ENCODE peak calls at places on chromosome 1, in ten cellular contexts. C is heart right ventricle, V is AG10803, P is neural progenitor cell, Y is HFF-Myc, M is IMR-90, Z is endothelial cell, D is HL-60, W is kidney, H is GM13977. T is an unnamed sample.

GRCh38 chr1:18283601-18284385 is 176.2 kb downstream of the IGSF21 start:
- DNase-seq in P (no peak), C (no peak), W (no peak), D (no peak), M (no peak), Y (no peak), H (peak; percentile 71), V (no peak), Z (no peak), T (no peak)

GRCh38 chr1:39973503-39974135 is 18.7 kb downstream of the MFSD2A start:
- DNase-seq in Y (no peak), C (peak; percentile 70), D (peak; percentile 81), Z (peak; percentile 76), W (peak; percentile 85), M (peak; percentile 56), H (peak; percentile 77), P (peak; percentile 82), V (peak; percentile 59), T (peak; percentile 77)

GRCh38 chr1:231630558-231631205 is 4.1 kb downstream of the DISC1 start:
- DNase-seq in W (no peak), Z (no peak), Y (no peak), H (no peak), V (peak; percentile 85), D (no peak), M (peak; percentile 77), C (no peak), P (no peak), T (no peak)

GRCh38 chr1:84348240-84348555 is 46.7 kb downstream of the SAMD13 start:
- DNase-seq in W (no peak), Z (no peak), H (no peak), M (peak; percentile 39), Y (no peak), P (no peak), V (no peak), C (no peak), D (no peak), T (no peak)

GRCh38 chr1:21774835-21775541 is 8.0 kb downstream of the USP48 start:
- DNase-seq in Z (no peak), Y (no peak), H (no peak), C (no peak), V (no peak), W (no peak), M (no peak), D (no peak), P (no peak), T (no peak)

GRCh38 chr1:204288061-204288588 is 71.6 kb downstream of the PLEKHA6 start:
- DNase-seq in C (peak; percentile 75), P (no peak), W (peak; percentile 96), H (no peak), Z (no peak), D (peak; percentile 55), Y (no peak), V (no peak), M (no peak), T (peak; percentile 93)

GRCh38 chr1:77056525-77056924 is 162.7 kb downstream of the PIGK start:
- DNase-seq in M (no peak), Y (no peak), C (no peak), H (no peak), W (no peak), V (peak; percentile 23), Z (no peak), D (no peak), P (no peak), T (no peak)

GRCh38 chr1:206136241-206136640 is 19.1 kb upstream of the AVPR1B start:
- DNase-seq in Z (no peak), H (no peak), V (no peak), C (no peak), W (no peak), D (no peak), M (no peak), Y (no peak), P (no peak), T (no peak)

GRCh38 chr1:44303532-44303931 is 51.5 kb downstream of the ERI3 start:
- DNase-seq in W (no peak), Z (no peak), C (no peak), D (no peak), P (no peak), Y (no peak), M (no peak), H (no peak), V (no peak), T (no peak)

GRCh38 chr1:44302557-44302956 is 52.5 kb downstream of the ERI3 start:
- DNase-seq in Y (no peak), M (no peak), P (no peak), V (no peak), Z (no peak), W (no peak), C (no peak), H (no peak), D (no peak), T (no peak)

GRCh38 chr1:44300882-44301281 is 54.2 kb downstream of the ERI3 start:
- DNase-seq in Y (no peak), V (no peak), C (no peak), M (no peak), P (peak; percentile 69), H (no peak), Z (no peak), D (no peak), W (no peak), T (no peak)

GRCh38 chr1:44310006-44310405 is 45.1 kb downstream of the ERI3 start:
- DNase-seq in H (no peak), M (no peak), W (no peak), V (no peak), Z (no peak), D (no peak), C (no peak), Y (no peak), P (no peak), T (no peak)

DNA sequence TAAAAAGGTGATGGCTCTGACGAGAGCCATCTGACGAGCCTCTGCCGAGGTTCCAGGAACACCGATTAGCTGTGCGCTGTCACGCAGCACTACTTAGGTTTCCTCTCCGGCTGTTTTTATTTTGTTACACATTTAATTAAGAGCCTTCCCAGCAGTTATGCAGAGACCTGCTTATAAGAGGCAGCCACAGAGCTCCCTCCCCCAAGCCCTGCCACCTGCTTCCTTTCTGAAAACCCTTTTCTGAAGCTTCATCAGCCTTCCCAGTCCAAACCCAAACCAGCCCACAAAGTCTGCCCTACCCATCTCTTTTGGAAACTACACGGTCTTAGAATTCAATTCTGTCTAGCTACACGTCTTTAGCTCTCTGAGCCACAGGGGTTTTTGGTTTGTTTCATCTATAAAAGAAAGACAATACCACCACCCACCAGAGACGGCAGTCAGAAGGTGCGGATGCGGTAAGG is 49.1 kb downstream of the ERI3 start:
- DNase-seq in H (no peak), Y (no peak), C (no peak), D (no peak), M (no peak), W (no peak), Z (no peak), V (no peak), P (no peak), T (no peak)
- TF ChIP-seq CTCF in H (no peak), Y (no peak), C (no peak), D (no peak), M (no peak), W (no peak), Z (no peak), V (no peak), P (no peak), T (no peak)

GRCh38 chr1:116914667-116915066 is 5.0 kb downstream of the PTGFRN start:
- DNase-seq in V (no peak), H (no peak), D (no peak), P (no peak), M (no peak), W (no peak), C (no peak), Z (no peak), Y (no peak), T (no peak)

GRCh38 chr1:116916533-116917460 is 7.1 kb downstream of the PTGFRN start:
- DNase-seq in V (no peak), W (no peak), D (no peak), Y (no peak), C (no peak), Z (no peak), M (no peak), H (no peak), P (no peak), T (no peak)

GRCh38 chr1:116916002-116916401 is 6.3 kb downstream of the PTGFRN start:
- DNase-seq in V (no peak), W (no peak), M (no peak), H (no peak), Y (no peak), C (no peak), D (no peak), Z (no peak), P (no peak), T (no peak)

GRCh38 chr1:116913941-116914340 is 4.2 kb downstream of the PTGFRN start:
- DNase-seq in Z (no peak), D (no peak), Y (no peak), W (no peak), M (no peak), P (no peak), C (no peak), H (no peak), V (no peak), T (no peak)

DNA sequence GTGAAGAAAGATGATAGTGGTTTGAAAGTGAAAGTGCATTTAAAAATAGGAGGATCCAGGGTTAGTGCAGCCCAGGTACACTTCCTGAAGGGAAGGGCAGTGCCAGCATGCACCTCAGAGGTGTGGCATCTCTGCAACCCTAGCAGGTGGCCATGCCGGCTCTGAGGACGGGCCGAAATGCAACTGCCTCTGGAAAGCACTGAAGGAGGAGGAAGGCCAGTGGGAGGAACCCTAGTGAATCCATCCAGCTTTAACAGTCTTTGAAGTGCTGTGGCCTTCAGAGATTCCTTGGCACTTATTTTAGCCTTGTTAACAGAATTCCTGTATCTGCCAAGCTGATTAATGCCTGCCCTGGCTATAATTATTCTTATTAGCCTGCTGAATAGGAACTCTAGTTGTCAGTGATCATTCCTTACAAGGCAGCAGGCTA is 5.5 kb downstream of the PTGFRN start:
- DNase-seq in M (no peak), Y (no peak), C (peak; percentile 41), P (no peak), Z (no peak), D (no peak), V (peak; percentile 32), H (no peak), W (no peak), T (peak; percentile 5)
- TF ChIP-seq CTCF in M (no peak), Y (no peak), C (no peak), P (no peak), Z (no peak), D (no peak), V (no peak), H (no peak), W (no peak), T (no peak)

DNA sequence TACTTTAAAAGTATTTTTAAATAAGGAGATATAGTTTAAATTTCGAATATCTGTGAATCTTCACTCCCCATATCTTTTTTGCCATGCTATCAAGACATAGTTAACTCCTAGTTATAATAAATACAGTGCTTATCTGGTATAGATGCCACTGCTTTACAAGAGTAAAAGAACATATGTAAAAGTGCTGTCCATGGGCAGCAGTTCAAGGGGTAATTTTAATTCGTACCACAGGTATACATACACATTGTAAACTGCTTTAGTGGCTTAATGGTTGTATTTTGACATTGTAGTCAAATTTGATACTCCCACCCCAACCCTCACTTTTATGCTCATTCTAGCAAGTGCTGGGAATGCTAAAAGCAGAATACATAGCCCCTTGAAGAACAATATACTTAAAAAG is 18.6 kb downstream of the POU2F1 start:
- DNase-seq in Z (no peak), D (no peak), H (no peak), C (no peak), M (no peak), W (no peak), V (no peak), P (no peak), Y (no peak), T (no peak)
- TF ChIP-seq CTCF in Z (no peak), D (no peak), H (no peak), C (no peak), M (no peak), W (no peak), V (no peak), P (no peak), Y (no peak), T (no peak)

DNA sequence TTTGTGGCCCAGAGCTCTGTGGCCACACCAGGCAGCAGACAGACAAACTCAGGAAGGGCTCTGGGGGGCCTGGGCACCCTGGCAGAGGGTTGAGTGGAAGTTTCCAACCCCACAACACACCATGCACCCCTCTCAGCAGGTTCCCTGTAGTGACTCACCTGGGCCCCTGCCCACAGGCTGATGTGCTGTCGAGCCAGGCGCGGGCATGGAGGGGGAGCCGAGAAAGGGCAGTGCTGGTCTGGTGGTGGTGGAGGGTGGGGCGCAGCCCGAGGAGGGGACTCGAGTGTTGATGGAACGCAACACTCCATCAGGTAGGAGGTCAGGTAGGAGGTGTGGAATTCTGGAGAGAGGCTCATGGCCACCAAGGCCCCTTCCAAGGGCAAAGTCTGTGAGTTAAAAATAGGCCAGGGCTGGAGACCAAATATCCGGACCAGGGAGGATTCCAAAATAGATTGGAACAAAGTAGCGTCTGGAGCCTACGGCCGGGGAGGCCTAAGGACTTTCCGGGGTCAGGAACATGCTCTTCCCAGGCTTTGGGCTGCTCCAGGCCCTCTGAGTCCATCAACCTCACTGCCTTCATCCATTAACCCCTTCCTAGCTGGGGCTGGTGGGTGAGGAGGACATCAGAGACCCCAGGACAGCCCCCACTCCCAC is 191.5 kb upstream of the AJAP1 start:
- DNase-seq in M (no peak), V (no peak), P (no peak), Z (no peak), W (no peak), D (no peak), H (no peak), C (no peak), Y (no peak), T (no peak)
- TF ChIP-seq CTCF in M (no peak), V (no peak), P (no peak), Z (no peak), W (no peak), D (no peak), H (no peak), C (no peak), Y (no peak), T (no peak)

T was measured in Calu3.